ENCODE peak calls at places on chromosome 20, in six cellular contexts. One of them, this sample, is unnamed.

GRCh38 chr20:62032606-62033368 is 32.9 kb downstream of the TAF4 start:
- DNase-seq in tibial nerve: no peak
- DNase-seq in IMR-90: no peak
- DNase-seq in GM12892: no peak
- DNase-seq in Peyer's patch: no peak
- DNase-seq in esophagus squamous epithelium: no peak
- DNase-seq in this sample: peak

GRCh38 chr20:4153661-4154238 is 138.4 kb upstream of the RNF24 start:
- DNase-seq in tibial nerve: no peak
- DNase-seq in GM12892: no peak
- DNase-seq in esophagus squamous epithelium: no peak
- DNase-seq in Peyer's patch: no peak
- DNase-seq in IMR-90: no peak
- DNase-seq in this sample: no peak

GRCh38 chr20:64261138-64261537 is 5.6 kb downstream of the PCMTD2 start:
- DNase-seq in tibial nerve: no peak
- DNase-seq in esophagus squamous epithelium: no peak
- DNase-seq in Peyer's patch: no peak
- DNase-seq in IMR-90: peak
- DNase-seq in GM12892: no peak
- DNase-seq in this sample: no peak

GRCh38 chr20:18632196-18632789 is 44.4 kb downstream of the DTD1 start:
- DNase-seq in Peyer's patch: peak
- DNase-seq in GM12892: peak
- DNase-seq in tibial nerve: peak
- DNase-seq in esophagus squamous epithelium: no peak
- DNase-seq in IMR-90: peak
- DNase-seq in this sample: peak

GRCh38 chr20:14826926-14827325 is 489.5 kb upstream of the FLRT3 start:
- DNase-seq in Peyer's patch: no peak
- DNase-seq in GM12892: no peak
- DNase-seq in esophagus squamous epithelium: no peak
- DNase-seq in tibial nerve: no peak
- DNase-seq in IMR-90: no peak
- DNase-seq in this sample: no peak

GRCh38 chr20:2986466-2986865 is 57.0 kb upstream of the GNRH2 start:
- DNase-seq in esophagus squamous epithelium: no peak
- DNase-seq in GM12892: no peak
- DNase-seq in IMR-90: peak
- DNase-seq in Peyer's patch: no peak
- DNase-seq in tibial nerve: no peak
- DNase-seq in this sample: peak

GRCh38 chr20:12593342-12593741 is 415.4 kb upstream of the SPTLC3 start:
- DNase-seq in GM12892: no peak
- DNase-seq in IMR-90: no peak
- DNase-seq in Peyer's patch: no peak
- DNase-seq in esophagus squamous epithelium: no peak
- DNase-seq in tibial nerve: no peak
- DNase-seq in this sample: no peak

GRCh38 chr20:11551491-11551890 is 366.2 kb upstream of the BTBD3 start:
- DNase-seq in tibial nerve: no peak
- DNase-seq in GM12892: no peak
- DNase-seq in esophagus squamous epithelium: no peak
- DNase-seq in Peyer's patch: no peak
- DNase-seq in IMR-90: no peak
- DNase-seq in this sample: no peak

GRCh38 chr20:12077835-12078374 is 160.2 kb downstream of the BTBD3 start:
- DNase-seq in esophagus squamous epithelium: no peak
- DNase-seq in IMR-90: no peak
- DNase-seq in Peyer's patch: no peak
- DNase-seq in GM12892: no peak
- DNase-seq in tibial nerve: no peak
- DNase-seq in this sample: no peak

GRCh38 chr20:5569021-5569420 is 181.2 kb upstream of the SHLD1 start:
- DNase-seq in GM12892: no peak
- DNase-seq in tibial nerve: no peak
- DNase-seq in Peyer's patch: peak
- DNase-seq in IMR-90: peak
- DNase-seq in esophagus squamous epithelium: no peak
- DNase-seq in this sample: peak

GRCh38 chr20:18138639-18139583 is 1.2 kb downstream of the KAT14 start:
- DNase-seq in GM12892: no peak
- DNase-seq in IMR-90: no peak
- DNase-seq in tibial nerve: no peak
- DNase-seq in Peyer's patch: no peak
- DNase-seq in esophagus squamous epithelium: no peak
- DNase-seq in this sample: peak

GRCh38 chr20:7770578-7770977 is 169.7 kb downstream of the HAO1 start:
- DNase-seq in IMR-90: no peak
- DNase-seq in tibial nerve: no peak
- DNase-seq in GM12892: no peak
- DNase-seq in esophagus squamous epithelium: no peak
- DNase-seq in Peyer's patch: no peak
- DNase-seq in this sample: no peak

GRCh38 chr20:51002633-51003032 is 20.3 kb downstream of the KCNG1 start:
- DNase-seq in tibial nerve: no peak
- DNase-seq in esophagus squamous epithelium: no peak
- DNase-seq in Peyer's patch: no peak
- DNase-seq in GM12892: no peak
- DNase-seq in IMR-90: no peak
- DNase-seq in this sample: no peak

GRCh38 chr20:33811763-33812672 is 870 bp downstream of the CHMP4B start:
- DNase-seq in IMR-90: peak
- DNase-seq in Peyer's patch: peak
- DNase-seq in tibial nerve: peak
- DNase-seq in GM12892: no peak
- DNase-seq in esophagus squamous epithelium: no peak
- DNase-seq in this sample: peak

GRCh38 chr20:51312480-51312783 is 230.1 kb downstream of the NFATC2 start:
- DNase-seq in GM12892: no peak
- DNase-seq in Peyer's patch: no peak
- DNase-seq in IMR-90: no peak
- DNase-seq in tibial nerve: no peak
- DNase-seq in esophagus squamous epithelium: no peak
- DNase-seq in this sample: no peak

GRCh38 chr20:64069614-64070243 is 6.7 kb downstream of the TCEA2 start:
- DNase-seq in IMR-90: no peak
- DNase-seq in esophagus squamous epithelium: no peak
- DNase-seq in tibial nerve: no peak
- DNase-seq in GM12892: peak
- DNase-seq in Peyer's patch: peak
- DNase-seq in this sample: peak

GRCh38 chr20:16764560-16764959 is 16.4 kb downstream of the OTOR start:
- DNase-seq in esophagus squamous epithelium: no peak
- DNase-seq in IMR-90: no peak
- DNase-seq in Peyer's patch: no peak
- DNase-seq in GM12892: no peak
- DNase-seq in tibial nerve: no peak
- DNase-seq in this sample: no peak

GRCh38 chr20:12057778-12058177 is 140.1 kb downstream of the BTBD3 start:
- DNase-seq in IMR-90: no peak
- DNase-seq in esophagus squamous epithelium: no peak
- DNase-seq in GM12892: no peak
- DNase-seq in tibial nerve: no peak
- DNase-seq in Peyer's patch: no peak
- DNase-seq in this sample: no peak

GRCh38 chr20:61931476-61932198 is 134.0 kb downstream of the TAF4 start:
- DNase-seq in esophagus squamous epithelium: no peak
- DNase-seq in IMR-90: no peak
- DNase-seq in tibial nerve: peak
- DNase-seq in Peyer's patch: no peak
- DNase-seq in GM12892: no peak
- DNase-seq in this sample: no peak

GRCh38 chr20:57124346-57124745 is 142.1 kb downstream of the BMP7 start:
- DNase-seq in Peyer's patch: no peak
- DNase-seq in IMR-90: no peak
- DNase-seq in GM12892: no peak
- DNase-seq in esophagus squamous epithelium: no peak
- DNase-seq in tibial nerve: no peak
- DNase-seq in this sample: no peak

GRCh38 chr20:9903048-9903651 is 64.3 kb upstream of the PAK5 start:
- DNase-seq in esophagus squamous epithelium: no peak
- DNase-seq in GM12892: no peak
- DNase-seq in IMR-90: no peak
- DNase-seq in Peyer's patch: no peak
- DNase-seq in tibial nerve: no peak
- DNase-seq in this sample: peak

GRCh38 chr20:62607366-62608217 is 34.7 kb upstream of the SLCO4A1 start:
- DNase-seq in Peyer's patch: no peak
- DNase-seq in IMR-90: no peak
- DNase-seq in GM12892: no peak
- DNase-seq in tibial nerve: no peak
- DNase-seq in esophagus squamous epithelium: no peak
- DNase-seq in this sample: no peak

GRCh38 chr20:57260065-57260958 is 6.1 kb downstream of the BMP7 start:
- DNase-seq in IMR-90: no peak
- DNase-seq in esophagus squamous epithelium: no peak
- DNase-seq in tibial nerve: no peak
- DNase-seq in GM12892: no peak
- DNase-seq in Peyer's patch: no peak
- DNase-seq in this sample: no peak

GRCh38 chr20:34824026-34824860 is 1.2 kb downstream of the NCOA6 start:
- DNase-seq in GM12892: peak
- DNase-seq in IMR-90: peak
- DNase-seq in Peyer's patch: peak
- DNase-seq in tibial nerve: peak
- DNase-seq in esophagus squamous epithelium: no peak
- DNase-seq in this sample: peak
- TF ChIP-seq POLR2A in GM12892: no peak
- TF ChIP-seq POLR2A in IMR-90: no peak
- TF ChIP-seq POLR2A in Peyer's patch: peak
- TF ChIP-seq POLR2A in tibial nerve: no peak
- TF ChIP-seq POLR2A in esophagus squamous epithelium: no peak
- TF ChIP-seq POLR2A in this sample: peak

GRCh38 chr20:23358923-23359572 is 2.9 kb upstream of the GZF1 start:
- DNase-seq in Peyer's patch: no peak
- DNase-seq in GM12892: no peak
- DNase-seq in IMR-90: no peak
- DNase-seq in esophagus squamous epithelium: no peak
- DNase-seq in tibial nerve: no peak
- DNase-seq in this sample: peak

GRCh38 chr20:23361108-23361650 is 803 bp upstream of the GZF1 start:
- DNase-seq in IMR-90: peak
- DNase-seq in GM12892: no peak
- DNase-seq in esophagus squamous epithelium: no peak
- DNase-seq in Peyer's patch: no peak
- DNase-seq in tibial nerve: no peak
- DNase-seq in this sample: peak

GRCh38 chr20:23358563-23358906 is 3.4 kb upstream of the GZF1 start:
- DNase-seq in tibial nerve: no peak
- DNase-seq in IMR-90: no peak
- DNase-seq in GM12892: no peak
- DNase-seq in Peyer's patch: no peak
- DNase-seq in esophagus squamous epithelium: no peak
- DNase-seq in this sample: no peak

GRCh38 chr20:23356203-23356602 is 5.6 kb downstream of the NXT1 start:
- DNase-seq in IMR-90: no peak
- DNase-seq in esophagus squamous epithelium: no peak
- DNase-seq in Peyer's patch: no peak
- DNase-seq in GM12892: no peak
- DNase-seq in tibial nerve: no peak
- DNase-seq in this sample: no peak

GRCh38 chr20:23357767-23358562 is 4.0 kb upstream of the GZF1 start:
- DNase-seq in IMR-90: peak
- DNase-seq in Peyer's patch: peak
- DNase-seq in esophagus squamous epithelium: peak
- DNase-seq in tibial nerve: peak
- DNase-seq in GM12892: peak
- DNase-seq in this sample: peak
- TF ChIP-seq POLR2A in IMR-90: peak
- TF ChIP-seq POLR2A in Peyer's patch: peak
- TF ChIP-seq POLR2A in esophagus squamous epithelium: no peak
- TF ChIP-seq POLR2A in tibial nerve: peak
- TF ChIP-seq POLR2A in GM12892: peak
- TF ChIP-seq POLR2A in this sample: peak

GRCh38 chr20:44589522-44589921 is 7.1 kb downstream of the PKIG start:
- DNase-seq in IMR-90: no peak
- DNase-seq in tibial nerve: no peak
- DNase-seq in GM12892: no peak
- DNase-seq in esophagus squamous epithelium: no peak
- DNase-seq in Peyer's patch: no peak
- DNase-seq in this sample: no peak

GRCh38 chr20:44586986-44587980 is 4.9 kb downstream of the PKIG start:
- DNase-seq in tibial nerve: no peak
- DNase-seq in esophagus squamous epithelium: no peak
- DNase-seq in GM12892: no peak
- DNase-seq in Peyer's patch: peak
- DNase-seq in IMR-90: peak
- DNase-seq in this sample: no peak

GRCh38 chr20:44585042-44585968 is 2.9 kb downstream of the PKIG start:
- DNase-seq in esophagus squamous epithelium: no peak
- DNase-seq in tibial nerve: no peak
- DNase-seq in IMR-90: no peak
- DNase-seq in GM12892: no peak
- DNase-seq in Peyer's patch: no peak
- DNase-seq in this sample: peak

GRCh38 chr20:44584103-44584690 is 1.8 kb downstream of the PKIG start:
- DNase-seq in tibial nerve: no peak
- DNase-seq in Peyer's patch: no peak
- DNase-seq in IMR-90: no peak
- DNase-seq in GM12892: no peak
- DNase-seq in esophagus squamous epithelium: no peak
- DNase-seq in this sample: no peak

GRCh38 chr20:44586289-44586911 is 4.0 kb downstream of the PKIG start:
- DNase-seq in esophagus squamous epithelium: no peak
- DNase-seq in Peyer's patch: peak
- DNase-seq in GM12892: peak
- DNase-seq in IMR-90: no peak
- DNase-seq in tibial nerve: no peak
- DNase-seq in this sample: no peak
- TF ChIP-seq POLR2A in esophagus squamous epithelium: no peak
- TF ChIP-seq POLR2A in Peyer's patch: no peak
- TF ChIP-seq POLR2A in GM12892: peak
- TF ChIP-seq POLR2A in IMR-90: no peak
- TF ChIP-seq POLR2A in tibial nerve: no peak
- TF ChIP-seq POLR2A in this sample: no peak

GRCh38 chr20:49712118-49712517 is 1.6 kb downstream of the B4GALT5 start:
- DNase-seq in Peyer's patch: no peak
- DNase-seq in GM12892: no peak
- DNase-seq in tibial nerve: no peak
- DNase-seq in IMR-90: no peak
- DNase-seq in esophagus squamous epithelium: no peak
- DNase-seq in this sample: no peak

GRCh38 chr20:49715466-49715865 is 1.8 kb upstream of the B4GALT5 start:
- DNase-seq in tibial nerve: no peak
- DNase-seq in IMR-90: no peak
- DNase-seq in esophagus squamous epithelium: no peak
- DNase-seq in GM12892: no peak
- DNase-seq in Peyer's patch: no peak
- DNase-seq in this sample: no peak

GRCh38 chr20:49711331-49711987 is 2.2 kb downstream of the B4GALT5 start:
- DNase-seq in GM12892: no peak
- DNase-seq in tibial nerve: no peak
- DNase-seq in IMR-90: no peak
- DNase-seq in Peyer's patch: no peak
- DNase-seq in esophagus squamous epithelium: no peak
- DNase-seq in this sample: no peak

GRCh38 chr20:49712918-49713778 is 530 bp downstream of the B4GALT5 start:
- DNase-seq in IMR-90: peak
- DNase-seq in Peyer's patch: no peak
- DNase-seq in GM12892: no peak
- DNase-seq in esophagus squamous epithelium: no peak
- DNase-seq in tibial nerve: no peak
- DNase-seq in this sample: peak

GRCh38 chr20:49713779-49714712 is at the start of gene B4GALT5:
- DNase-seq in GM12892: peak
- DNase-seq in tibial nerve: peak
- DNase-seq in Peyer's patch: peak
- DNase-seq in IMR-90: peak
- DNase-seq in esophagus squamous epithelium: no peak
- DNase-seq in this sample: peak
- TF ChIP-seq POLR2A in GM12892: peak
- TF ChIP-seq POLR2A in tibial nerve: peak
- TF ChIP-seq POLR2A in Peyer's patch: no peak
- TF ChIP-seq POLR2A in IMR-90: no peak
- TF ChIP-seq POLR2A in esophagus squamous epithelium: no peak
- TF ChIP-seq POLR2A in this sample: no peak